ENCODE peak calls at places on chromosomes 5 and 9, in five cellular contexts. One of them, this sample, is unnamed.
A peak's percentile ranks its signal among the peaks of the same experiment; 100 is the strongest.

GRCh38 chr5:77355751-77356150 is 136.4 kb downstream of the WDR41 start:
- DNase-seq in HepG2: no peak
- DNase-seq in H1: no peak
- DNase-seq in GM12878: no peak
- DNase-seq in A549: no peak
- DNase-seq in this sample: no peak

GRCh38 chr5:170738840-170739239 is 44.7 kb upstream of the GABRP start:
- DNase-seq in A549: no peak
- DNase-seq in HepG2: no peak
- DNase-seq in H1: no peak
- DNase-seq in GM12878: no peak
- DNase-seq in this sample: no peak

GRCh38 chr9:86700601-86701000 is 246.7 kb downstream of the GAS1 start:
- DNase-seq in A549: no peak
- DNase-seq in H1: no peak
- DNase-seq in GM12878: no peak
- DNase-seq in HepG2: no peak
- DNase-seq in this sample: no peak

GRCh38 chr9:16103613-16104012 is 550.8 kb downstream of the CCDC171 start:
- DNase-seq in GM12878: no peak
- DNase-seq in HepG2: no peak
- DNase-seq in A549: no peak
- DNase-seq in H1: no peak
- DNase-seq in this sample: no peak

GRCh38 chr5:83363876-83364275 is 107.7 kb upstream of the VCAN start:
- DNase-seq in H1: no peak
- DNase-seq in GM12878: no peak
- DNase-seq in HepG2: no peak
- DNase-seq in A549: no peak
- DNase-seq in this sample: no peak

GRCh38 chr5:179261301-179262125 is 83.7 kb downstream of the ADAMTS2 start:
- DNase-seq in HepG2: peak; percentile 75
- DNase-seq in H1: peak; percentile 72
- DNase-seq in GM12878: no peak
- DNase-seq in A549: no peak
- DNase-seq in this sample: peak; percentile 91

GRCh38 chr5:91266184-91266705 is 116.9 kb downstream of the ARRDC3 start:
- DNase-seq in H1: no peak
- DNase-seq in A549: peak; percentile 74
- DNase-seq in HepG2: no peak
- DNase-seq in GM12878: no peak
- DNase-seq in this sample: peak; percentile 15

GRCh38 chr5:148125641-148126040 is 42.7 kb upstream of the SPINK14 start:
- DNase-seq in H1: no peak
- DNase-seq in GM12878: no peak
- DNase-seq in HepG2: peak; percentile 8
- DNase-seq in A549: no peak
- DNase-seq in this sample: peak; percentile 13

GRCh38 chr9:14417230-14417629 is 103.3 kb upstream of the NFIB start:
- DNase-seq in A549: no peak
- DNase-seq in GM12878: no peak
- DNase-seq in HepG2: no peak
- DNase-seq in H1: no peak
- DNase-seq in this sample: no peak

DNA sequence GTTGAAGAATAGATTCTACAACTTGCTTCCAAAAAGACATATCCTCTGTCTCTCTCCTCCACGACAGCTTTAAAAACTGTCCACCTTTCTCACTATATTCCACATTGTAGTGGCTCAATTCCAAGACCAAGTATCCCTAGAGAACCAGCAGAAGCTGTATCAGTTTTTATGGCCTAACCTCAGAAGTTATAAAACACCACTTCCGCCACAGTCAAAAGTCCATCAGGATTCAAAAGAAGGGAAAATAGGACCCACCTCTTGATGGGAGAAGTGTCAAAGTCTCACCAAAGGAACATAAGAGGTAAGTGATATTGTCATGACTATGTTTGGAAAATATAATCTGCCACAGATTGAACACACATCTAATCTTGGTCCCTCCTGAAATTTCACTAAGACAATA is 299.3 kb upstream of the RGMB start:
- DNase-seq in GM12878: no peak
- DNase-seq in HepG2: no peak
- DNase-seq in A549: no peak
- DNase-seq in H1: no peak
- DNase-seq in this sample: no peak
- H3K27ac ChIP-seq in GM12878: no peak overlapping the region
- H3K27ac ChIP-seq in HepG2: no peak overlapping the region
- H3K27ac ChIP-seq in A549: no peak overlapping the region
- H3K27ac ChIP-seq in H1: no peak overlapping the region
- H3K27ac ChIP-seq in this sample: no peak overlapping the region

DNA sequence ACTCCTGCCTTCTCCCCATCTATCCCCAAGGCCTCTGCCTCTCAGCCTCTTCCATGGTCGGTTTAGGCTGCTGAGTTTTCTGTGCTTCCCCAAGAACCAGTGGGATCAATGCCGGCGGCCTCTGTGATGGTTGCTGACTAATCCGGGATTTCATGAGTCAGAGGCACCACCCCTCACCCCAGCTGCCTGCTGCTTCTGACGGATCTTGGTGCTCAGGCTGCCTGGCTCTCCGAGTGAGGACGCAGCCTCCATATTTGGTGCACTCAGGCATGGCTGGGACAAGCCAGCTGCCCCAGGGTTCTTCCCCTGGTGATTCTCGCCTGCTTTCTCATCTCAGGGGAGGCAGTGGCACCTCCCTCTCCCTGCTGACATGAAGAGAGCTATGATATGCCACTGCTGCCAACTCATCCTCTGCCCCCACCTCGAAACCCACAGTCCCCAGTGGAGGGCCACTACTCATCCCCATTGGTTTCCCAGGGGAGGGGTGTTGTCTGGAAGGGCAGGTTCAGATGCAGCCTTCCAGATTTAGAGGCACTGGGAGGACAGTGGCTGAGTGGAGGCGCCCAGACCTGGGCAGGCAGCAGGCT is 3.3 kb upstream of the MAN1B1 start:
- DNase-seq in A549: peak; percentile 78
- DNase-seq in H1: no peak
- DNase-seq in HepG2: peak; percentile 70
- DNase-seq in GM12878: peak; percentile 66
- DNase-seq in this sample: no peak
- TF ChIP-seq USF2 in A549: no peak
- TF ChIP-seq USF2 in H1: no peak
- TF ChIP-seq USF2 in HepG2: no peak
- TF ChIP-seq USF2 in GM12878: no peak
- TF ChIP-seq USF2 in this sample: no peak

DNA sequence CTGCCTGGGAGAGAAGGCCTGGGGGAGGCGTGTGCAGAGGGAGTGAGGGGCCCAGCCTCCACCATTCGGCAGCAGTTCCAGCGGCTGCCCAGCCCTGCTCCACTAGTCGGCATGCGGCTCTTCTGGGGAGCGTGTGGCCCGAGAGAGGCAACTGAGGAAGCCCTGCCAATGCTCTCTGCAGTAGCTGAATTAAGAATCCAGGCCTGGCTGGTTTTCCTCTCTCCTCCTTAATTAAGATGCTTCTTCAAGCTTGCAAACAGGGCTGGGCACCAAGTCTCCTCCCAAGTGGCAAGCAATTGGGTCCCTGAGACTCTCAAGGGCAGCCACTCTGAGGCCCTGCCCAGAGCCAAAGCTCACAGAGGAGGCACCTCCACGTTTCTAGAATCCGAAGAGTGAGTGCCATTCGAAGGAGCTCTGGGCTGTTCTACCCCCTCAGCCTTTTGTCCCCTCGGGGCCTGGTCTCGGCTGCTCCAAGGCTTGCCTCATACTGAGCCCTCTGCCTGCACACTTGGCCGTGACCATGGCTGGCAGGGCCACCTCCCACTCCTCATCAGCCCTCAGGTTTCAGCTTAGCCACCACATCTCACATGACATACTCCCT is 75.4 kb upstream of the LRRTM2 start:
- DNase-seq in GM12878: no peak
- DNase-seq in A549: no peak
- DNase-seq in HepG2: no peak
- DNase-seq in H1: no peak
- DNase-seq in this sample: no peak
- H3K27ac ChIP-seq in GM12878: no peak overlapping the region
- H3K27ac ChIP-seq in A549: no peak overlapping the region
- H3K27ac ChIP-seq in HepG2: no peak overlapping the region
- H3K27ac ChIP-seq in H1: no peak overlapping the region
- H3K27ac ChIP-seq in this sample: no peak overlapping the region

DNA sequence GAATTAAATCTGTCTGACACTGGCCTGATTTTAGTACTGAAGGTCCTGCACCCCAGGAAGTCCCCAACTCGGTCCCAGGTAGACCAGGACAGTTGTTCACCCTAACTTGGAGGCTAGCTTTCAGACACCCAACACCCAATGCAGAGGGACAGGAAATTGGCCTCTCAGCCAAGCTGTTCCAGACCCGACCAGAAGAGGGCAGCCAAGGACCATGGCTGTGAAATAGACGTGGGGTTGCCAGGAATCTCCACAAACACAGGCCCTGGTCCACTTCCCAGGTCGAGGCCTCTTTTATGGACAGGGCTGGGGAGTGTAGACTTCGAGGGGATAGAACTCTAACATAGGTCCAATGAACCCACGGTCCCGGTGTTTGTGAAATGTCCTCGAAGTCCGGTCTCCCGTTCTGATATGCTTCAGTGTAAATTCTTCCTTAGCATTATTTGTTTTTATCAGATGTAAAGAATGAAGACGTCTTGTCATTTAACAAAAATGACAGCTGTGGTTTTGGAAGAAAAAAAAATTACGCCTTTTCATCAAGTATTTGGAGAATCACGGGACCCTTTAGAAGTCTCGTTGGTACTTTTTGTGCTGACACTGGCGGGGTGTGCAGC is 260.3 kb upstream of the ADAMTS16 start:
- DNase-seq in A549: peak; percentile 65
- DNase-seq in GM12878: no peak
- DNase-seq in H1: peak; percentile 61
- DNase-seq in HepG2: peak; percentile 44
- DNase-seq in this sample: peak; percentile 87
- TF ChIP-seq USF2 in A549: no peak
- TF ChIP-seq USF2 in GM12878: no peak
- TF ChIP-seq USF2 in H1: no peak
- TF ChIP-seq USF2 in HepG2: no peak
- TF ChIP-seq USF2 in this sample: no peak

GRCh38 chr9:37758747-37759146 is 5.1 kb downstream of the TRMT10B start:
- DNase-seq in H1: no peak
- DNase-seq in GM12878: no peak
- DNase-seq in HepG2: no peak
- DNase-seq in A549: no peak
- DNase-seq in this sample: no peak
- H3K27ac ChIP-seq in H1: no peak overlapping the region
- H3K27ac ChIP-seq in GM12878: no peak overlapping the region
- H3K27ac ChIP-seq in HepG2: no peak overlapping the region
- H3K27ac ChIP-seq in A549: no peak overlapping the region
- H3K27ac ChIP-seq in this sample: no peak overlapping the region